ENCODE peak calls at places on chromosomes 12 and 14, in seven cellular contexts. S is activated T-helper 1 cell treated with anti-CD3 and anti-CD28 coated beads, Interleukin-12 subunit alpha, Interleukin-12 subunit beta, Interleukin-2, Interleukin-4 antibody, amounts not matched to agents 30 ng/mL and 10 ng/mL and 1 ng/mL, durations not matched to agents 14 hours and 24 hours and 36 hours; E is GM04504; T is esophagus squamous epithelium; F is lower lobe of right lung; Z is breast epithelium; G is NCI-H446. W is an unnamed sample.

GRCh38 chr14:34931206-34931605 is 51.6 kb upstream of the SRP54 start:
- DNase-seq in S (peak), E (no peak), T (no peak), F (no peak), Z (no peak), G (no peak), W (no peak)

GRCh38 chr14:99744199-99744872 is 48.9 kb upstream of the EML1 start:
- DNase-seq in S (no peak), E (no peak), T (no peak), F (no peak), Z (no peak), G (no peak), W (no peak)

GRCh38 chr12:49872781-49873181 is 29.9 kb upstream of the BCDIN3D start:
- DNase-seq in S (no peak), E (no peak), T (no peak), F (no peak), Z (no peak), G (no peak), W (no peak)

GRCh38 chr12:87931764-87932163 is 97.4 kb downstream of the C12orf50 start:
- DNase-seq in S (no peak), E (no peak), T (no peak), F (no peak), Z (no peak), G (no peak), W (no peak)

GRCh38 chr12:115756804-115757203 is 520.7 kb downstream of the MED13L start:
- DNase-seq in S (no peak), E (no peak), T (no peak), F (no peak), Z (no peak), G (no peak), W (no peak)

GRCh38 chr14:55721353-55721752 is 141.3 kb downstream of the KTN1 start:
- DNase-seq in S (no peak), E (peak), T (no peak), F (no peak), Z (no peak), G (no peak), W (peak)

GRCh38 chr12:65121049-65121955 is at the start of gene WIF1:
- DNase-seq in S (no peak), E (no peak), T (no peak), F (peak), Z (peak), G (no peak), W (no peak)

GRCh38 chr12:6250343-6250742 is 50.1 kb downstream of the CD9 start:
- DNase-seq in S (no peak), E (no peak), T (no peak), F (no peak), Z (peak), G (no peak), W (no peak)

GRCh38 chr12:39831587-39832315 is 212.1 kb upstream of the ABCD2 start:
- DNase-seq in S (no peak), E (no peak), T (no peak), F (no peak), Z (no peak), G (no peak), W (no peak)

GRCh38 chr14:78469947-78470346 is 299.8 kb downstream of the NRXN3 start:
- DNase-seq in S (no peak), E (no peak), T (no peak), F (no peak), Z (no peak), G (no peak), W (no peak)

GRCh38 chr14:34750670-34751069 is 36.3 kb upstream of the CFL2 start:
- DNase-seq in S (no peak), E (peak), T (no peak), F (no peak), Z (no peak), G (no peak), W (no peak)

GRCh38 chr12:62335801-62336200 is 75.6 kb downstream of the USP15 start:
- DNase-seq in S (no peak), E (no peak), T (no peak), F (no peak), Z (no peak), G (no peak), W (no peak)

GRCh38 chr14:105071326-105071725 is 6.1 kb upstream of the GPR132 start:
- DNase-seq in S (no peak), E (no peak), T (no peak), F (no peak), Z (no peak), G (no peak), W (no peak)